ENCODE peak calls at places on chromosomes 4 and X, in seven cellular contexts. I, M, K, Q, O, G and X are unnamed samples.

GRCh38 chrX:153969904-153970397 is 1.7 kb downstream of the HCFC1 start:
- DNase-seq in M (no peak), G (peak; percentile 44), Q (no peak), I (no peak), O (no peak), K (no peak), X (no peak)

GRCh38 chr4:101649790-101650450 is 140.6 kb upstream of the BANK1 start:
- DNase-seq in O (no peak), M (no peak), I (no peak), Q (no peak), G (peak; percentile 31), K (no peak), X (no peak)

GRCh38 chrX:140762061-140762460 is 52.5 kb downstream of the LINC00632 start:
- DNase-seq in Q (peak; percentile 76), I (peak; percentile 44), K (no peak), O (no peak), G (peak; percentile 81), M (peak; percentile 45), X (no peak)

GRCh38 chr4:189897667-189898066 is 43.0 kb upstream of the FRG1 start:
- DNase-seq in G (no peak), Q (no peak), I (no peak), M (no peak), K (no peak), O (no peak), X (no peak)

GRCh38 chr4:125837493-125838238 is 522.9 kb downstream of the FAT4 start:
- DNase-seq in Q (no peak), I (no peak), O (no peak), K (no peak), G (no peak), M (no peak), X (no peak)

GRCh38 chrX:153967536-153968214 is 3.9 kb downstream of the HCFC1 start:
- DNase-seq in O (no peak), G (no peak), I (no peak), K (no peak), Q (no peak), M (no peak), X (no peak)

GRCh38 chr4:1459664-1460511 is 53.6 kb upstream of the NKX1-1 start:
- DNase-seq in I (peak; percentile 19), G (no peak), Q (no peak), O (no peak), K (no peak), M (peak; percentile 35), X (peak; percentile 67)

GRCh38 chr4:2795558-2796260 is 2.8 kb downstream of the SH3BP2 start:
- DNase-seq in Q (peak; percentile 10), K (no peak), G (no peak), O (no peak), I (peak; percentile 17), M (no peak), X (no peak)

GRCh38 chrX:139559383-139560042 is 29.0 kb downstream of the F9 start:
- DNase-seq in I (no peak), M (peak; percentile 39), Q (peak; percentile 71), O (peak; percentile 24), G (peak; percentile 35), K (no peak), X (no peak)

GRCh38 chrX:63581390-63581789 is 203.6 kb downstream of the ARHGEF9 start:
- DNase-seq in K (no peak), Q (no peak), O (no peak), G (no peak), M (peak; percentile 81), I (no peak), X (no peak)

DNA sequence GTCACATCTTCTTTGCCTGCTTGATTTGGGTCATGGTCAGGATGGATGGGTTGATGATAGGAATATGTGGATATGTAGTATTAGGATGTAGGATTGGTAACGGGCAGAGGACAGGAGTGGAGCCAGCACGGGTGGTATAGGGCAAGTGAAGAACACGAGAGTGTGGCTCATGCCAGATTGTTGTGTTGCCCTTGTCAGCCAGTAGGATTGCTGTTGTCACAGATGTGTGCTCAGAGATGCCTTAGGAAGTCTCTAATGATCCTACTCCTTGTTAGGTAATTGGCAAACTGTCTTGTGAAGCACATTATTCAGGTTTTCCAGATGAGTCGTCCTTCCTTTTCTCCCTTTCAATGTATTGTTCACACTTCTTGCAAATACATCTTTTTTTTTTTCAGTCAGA is 5.5 kb downstream of the ATP10D start:
- DNase-seq in Q (peak; percentile 17), K (no peak), I (peak; percentile 27), G (peak; percentile 62), M (peak; percentile 53), O (peak; percentile 36), X (no peak)
- TF ChIP-seq CTCF in Q (peak; percentile 13), K (peak; percentile 64), I (peak; percentile 68), G (peak; percentile 61), M (peak; percentile 69), O (peak; percentile 69), X (peak; percentile 65)

GRCh38 chr4:67549123-67549522 is 3.8 kb upstream of the CENPC start:
- DNase-seq in M (no peak), O (no peak), G (peak; percentile 67), I (no peak), K (no peak), Q (no peak), X (no peak)
- TF ChIP-seq CTCF in M (peak; percentile 36), O (peak; percentile 40), G (peak; percentile 49), I (no peak), K (peak; percentile 44), Q (peak; percentile 32), X (peak; percentile 59)

GRCh38 chr4:17009871-17010367 is 111.5 kb upstream of the LDB2 start:
- DNase-seq in I (no peak), G (no peak), O (no peak), K (no peak), Q (no peak), M (peak; percentile 15), X (no peak)
- TF ChIP-seq CTCF in I (no peak), G (no peak), O (no peak), K (no peak), Q (no peak), M (no peak), X (no peak)

DNA sequence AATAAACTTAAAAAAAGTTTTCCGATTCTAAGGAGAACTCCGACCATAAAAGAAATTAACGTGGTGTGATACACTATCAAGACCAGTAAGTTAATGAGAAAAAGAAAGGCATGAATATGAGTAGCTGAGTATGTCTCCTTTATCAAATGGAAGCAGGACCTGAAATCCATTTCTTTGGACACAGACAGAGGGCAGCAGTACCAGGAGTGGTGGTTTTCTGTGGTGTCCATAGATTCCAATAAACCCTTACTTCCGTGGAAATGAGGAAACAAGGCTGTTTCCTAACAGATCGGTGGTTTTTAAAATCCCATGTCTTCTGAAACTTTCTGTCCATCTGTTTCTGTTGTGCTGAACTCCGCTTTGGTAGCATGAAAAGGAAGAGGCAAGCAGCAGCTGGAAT is 128.5 kb upstream of the TSPAN5 start:
- DNase-seq in M (no peak), G (peak; percentile 29), O (no peak), K (no peak), I (no peak), Q (no peak), X (no peak)
- TF ChIP-seq CTCF in M (peak; percentile 27), G (peak; percentile 40), O (peak; percentile 40), K (no peak), I (no peak), Q (no peak), X (no peak)

DNA sequence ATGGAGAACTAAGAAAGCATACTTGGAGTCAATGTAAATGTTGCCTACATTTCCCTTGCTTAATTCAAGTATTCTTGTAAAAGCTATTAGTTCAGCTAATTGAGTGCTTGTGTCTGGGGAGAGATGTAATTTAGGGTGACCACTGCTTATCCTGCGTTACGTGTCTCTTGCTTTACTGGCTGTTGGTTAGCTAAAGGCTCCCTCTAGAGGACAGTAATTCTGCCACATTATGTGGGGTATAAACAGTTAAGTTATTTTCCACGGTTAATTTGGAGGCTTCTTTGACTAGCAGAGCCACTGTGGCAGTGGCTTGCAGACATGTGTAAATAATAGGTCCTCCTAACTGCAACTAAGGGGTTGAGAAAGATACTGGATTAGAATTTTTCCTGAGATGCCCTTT is 25.3 kb upstream of the NAF1 start:
- DNase-seq in Q (no peak), O (peak; percentile 31), M (no peak), G (peak; percentile 30), K (no peak), I (no peak), X (no peak)
- TF ChIP-seq CTCF in Q (peak; percentile 3), O (peak; percentile 63), M (peak; percentile 62), G (peak; percentile 54), K (no peak), I (no peak), X (no peak)